ENCODE peak calls at places on chromosomes 6 and 20, in four cellular contexts. One of them, this sample, is unnamed.

GRCh38 chr6:156934054-156934424 is 156.9 kb downstream of the ARID1B start:
- DNase-seq in K562: no peak
- DNase-seq in HepG2: no peak
- DNase-seq in GM12878: no peak
- DNase-seq in this sample: no peak

GRCh38 chr6:38459291-38459690 is 180.4 kb downstream of the BTBD9 start:
- DNase-seq in K562: peak
- DNase-seq in HepG2: no peak
- DNase-seq in GM12878: no peak
- DNase-seq in this sample: no peak

GRCh38 chr6:36243562-36244212 is 26.2 kb upstream of the PNPLA1 start:
- DNase-seq in K562: no peak
- DNase-seq in HepG2: no peak
- DNase-seq in GM12878: no peak
- DNase-seq in this sample: no peak

GRCh38 chr20:36153754-36154695 is 515 bp upstream of the EPB41L1 start:
- DNase-seq in K562: peak
- DNase-seq in HepG2: peak
- DNase-seq in GM12878: no peak
- DNase-seq in this sample: peak

GRCh38 chr20:31569163-31570020 is 35.7 kb upstream of the ID1 start:
- DNase-seq in K562: peak
- DNase-seq in HepG2: peak
- DNase-seq in GM12878: no peak
- DNase-seq in this sample: peak

GRCh38 chr6:116363759-116364158 is 7.0 kb upstream of the DSE start:
- DNase-seq in K562: no peak
- DNase-seq in HepG2: no peak
- DNase-seq in GM12878: no peak
- DNase-seq in this sample: no peak

GRCh38 chr20:53033176-53033575 is 61.0 kb downstream of the TSHZ2 start:
- DNase-seq in K562: no peak
- DNase-seq in HepG2: no peak
- DNase-seq in GM12878: no peak
- DNase-seq in this sample: no peak

GRCh38 chr6:14450133-14451040 is 332.8 kb downstream of the CD83 start:
- DNase-seq in K562: peak
- DNase-seq in HepG2: no peak
- DNase-seq in GM12878: no peak
- DNase-seq in this sample: no peak

GRCh38 chr20:12982098-12982497 is 26.7 kb upstream of the SPTLC3 start:
- DNase-seq in K562: no peak
- DNase-seq in HepG2: no peak
- DNase-seq in GM12878: no peak
- DNase-seq in this sample: no peak

GRCh38 chr6:147930743-147931142 is 411.9 kb upstream of the SASH1 start:
- DNase-seq in K562: peak
- DNase-seq in HepG2: no peak
- DNase-seq in GM12878: no peak
- DNase-seq in this sample: no peak

GRCh38 chr20:42435230-42435629 is 754.5 kb downstream of the PTPRT start:
- DNase-seq in K562: no peak
- DNase-seq in HepG2: no peak
- DNase-seq in GM12878: peak
- DNase-seq in this sample: no peak

GRCh38 chr20:3902041-3902440 is 12.9 kb downstream of the PANK2 start:
- DNase-seq in K562: no peak
- DNase-seq in HepG2: no peak
- DNase-seq in GM12878: no peak
- DNase-seq in this sample: no peak

GRCh38 chr6:82818727-82819126 is 246.9 kb downstream of the UBE3D start:
- DNase-seq in K562: no peak
- DNase-seq in HepG2: no peak
- DNase-seq in GM12878: no peak
- DNase-seq in this sample: no peak

GRCh38 chr6:161429921-161430490 is 156.1 kb upstream of the AGPAT4 start:
- DNase-seq in K562: peak
- DNase-seq in HepG2: no peak
- DNase-seq in GM12878: no peak
- DNase-seq in this sample: no peak

GRCh38 chr6:16676978-16677377 is 84.3 kb downstream of the ATXN1 start:
- DNase-seq in K562: no peak
- DNase-seq in HepG2: peak
- DNase-seq in GM12878: no peak
- DNase-seq in this sample: no peak

GRCh38 chr20:32418376-32418775 is 60.2 kb downstream of the ASXL1 start:
- DNase-seq in K562: no peak
- DNase-seq in HepG2: no peak
- DNase-seq in GM12878: no peak
- DNase-seq in this sample: no peak

GRCh38 chr6:42453649-42454427 is 2.1 kb upstream of the TRERF1 start:
- DNase-seq in K562: peak
- DNase-seq in HepG2: no peak
- DNase-seq in GM12878: no peak
- DNase-seq in this sample: peak

GRCh38 chr20:50350510-50351249 is 159.5 kb upstream of the PTPN1 start:
- DNase-seq in K562: no peak
- DNase-seq in HepG2: no peak
- DNase-seq in GM12878: no peak
- DNase-seq in this sample: no peak

GRCh38 chr6:15897063-15897934 is 231.6 kb upstream of the MYLIP start:
- DNase-seq in K562: peak
- DNase-seq in HepG2: no peak
- DNase-seq in GM12878: no peak
- DNase-seq in this sample: no peak

GRCh38 chr20:23435675-23436539 is 3.6 kb upstream of the CSTL1 start:
- DNase-seq in K562: no peak
- DNase-seq in HepG2: peak
- DNase-seq in GM12878: no peak
- DNase-seq in this sample: no peak

GRCh38 chr6:53333439-53334408 is 15.0 kb downstream of the ELOVL5 start:
- DNase-seq in K562: no peak
- DNase-seq in HepG2: peak
- DNase-seq in GM12878: no peak
- DNase-seq in this sample: no peak

GRCh38 chr6:52301326-52301725 is 16.8 kb upstream of the MCM3 start:
- DNase-seq in K562: peak
- DNase-seq in HepG2: no peak
- DNase-seq in GM12878: no peak
- DNase-seq in this sample: no peak

GRCh38 chr6:145266432-145267075 is 468.8 kb downstream of the EPM2A start:
- DNase-seq in K562: no peak
- DNase-seq in HepG2: peak
- DNase-seq in GM12878: no peak
- DNase-seq in this sample: no peak

GRCh38 chr20:36435799-36436541 is 105.3 kb upstream of the MYL9 start:
- DNase-seq in K562: peak
- DNase-seq in HepG2: peak
- DNase-seq in GM12878: no peak
- DNase-seq in this sample: peak

GRCh38 chr6:125310994-125311649 is 9.4 kb upstream of the HDDC2 start:
- DNase-seq in K562: peak
- DNase-seq in HepG2: peak
- DNase-seq in GM12878: no peak
- DNase-seq in this sample: no peak

GRCh38 chr6:35568967-35569606 is 56.4 kb upstream of the TULP1 start:
- DNase-seq in K562: peak
- DNase-seq in HepG2: peak
- DNase-seq in GM12878: no peak
- DNase-seq in this sample: no peak

GRCh38 chr6:167650730-167651129 is 176.0 kb upstream of the AFDN start:
- DNase-seq in K562: no peak
- DNase-seq in HepG2: no peak
- DNase-seq in GM12878: no peak
- DNase-seq in this sample: no peak

GRCh38 chr6:151056230-151056907 is 183.4 kb upstream of the AKAP12 start:
- DNase-seq in K562: no peak
- DNase-seq in HepG2: peak
- DNase-seq in GM12878: no peak
- DNase-seq in this sample: no peak

GRCh38 chr6:168229368-168229752 is 90.2 kb downstream of the DACT2 start:
- DNase-seq in K562: no peak
- DNase-seq in HepG2: no peak
- DNase-seq in GM12878: no peak
- DNase-seq in this sample: no peak

GRCh38 chr6:14270925-14271791 is 153.6 kb downstream of the CD83 start:
- DNase-seq in K562: peak
- DNase-seq in HepG2: no peak
- DNase-seq in GM12878: no peak
- DNase-seq in this sample: no peak

GRCh38 chr6:115001726-115002436 is 659.1 kb upstream of the HS3ST5 start:
- DNase-seq in K562: no peak
- DNase-seq in HepG2: peak
- DNase-seq in GM12878: no peak
- DNase-seq in this sample: no peak

GRCh38 chr20:57715268-57715904 is 5.6 kb upstream of the PMEPA1 start:
- DNase-seq in K562: no peak
- DNase-seq in HepG2: no peak
- DNase-seq in GM12878: no peak
- DNase-seq in this sample: no peak

GRCh38 chr6:75098709-75099108 is 107.1 kb downstream of the COL12A1 start:
- DNase-seq in K562: no peak
- DNase-seq in HepG2: peak
- DNase-seq in GM12878: no peak
- DNase-seq in this sample: no peak

GRCh38 chr20:58747400-58747672 is 54.7 kb downstream of the NPEPL1 start:
- DNase-seq in K562: no peak
- DNase-seq in HepG2: no peak
- DNase-seq in GM12878: no peak
- DNase-seq in this sample: no peak

GRCh38 chr20:62837091-62837490 is 20.2 kb downstream of the COL9A3 start:
- DNase-seq in K562: no peak
- DNase-seq in HepG2: no peak
- DNase-seq in GM12878: no peak
- DNase-seq in this sample: no peak

GRCh38 chr6:56463443-56463842 is 179.2 kb downstream of the DST start:
- DNase-seq in K562: no peak
- DNase-seq in HepG2: no peak
- DNase-seq in GM12878: no peak
- DNase-seq in this sample: no peak

DNA sequence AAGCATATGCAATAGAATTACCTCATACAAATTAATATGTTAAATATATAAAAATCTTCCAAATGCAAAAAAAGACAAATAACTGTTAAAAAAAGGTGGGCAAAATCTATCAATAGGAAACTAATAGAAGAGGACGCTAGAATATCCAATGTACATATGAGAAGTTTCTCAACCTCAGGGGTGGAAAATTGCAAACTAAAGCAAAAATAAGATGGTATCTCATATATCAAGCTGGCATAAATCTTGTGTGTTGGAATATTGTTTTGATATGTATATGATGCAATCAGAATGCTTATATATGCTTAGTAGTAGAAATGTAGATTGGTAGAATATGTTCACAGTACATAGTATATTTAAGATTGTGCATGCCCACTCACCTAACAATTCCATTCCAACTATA is 395.0 kb upstream of the OPRM1 start:
- DNase-seq in K562: no peak
- DNase-seq in HepG2: no peak
- DNase-seq in GM12878: no peak
- DNase-seq in this sample: no peak
- TF ChIP-seq HDAC6 in K562: no peak
- TF ChIP-seq HDAC6 in HepG2: no peak
- TF ChIP-seq HDAC6 in GM12878: no peak
- TF ChIP-seq HDAC6 in this sample: no peak

DNA sequence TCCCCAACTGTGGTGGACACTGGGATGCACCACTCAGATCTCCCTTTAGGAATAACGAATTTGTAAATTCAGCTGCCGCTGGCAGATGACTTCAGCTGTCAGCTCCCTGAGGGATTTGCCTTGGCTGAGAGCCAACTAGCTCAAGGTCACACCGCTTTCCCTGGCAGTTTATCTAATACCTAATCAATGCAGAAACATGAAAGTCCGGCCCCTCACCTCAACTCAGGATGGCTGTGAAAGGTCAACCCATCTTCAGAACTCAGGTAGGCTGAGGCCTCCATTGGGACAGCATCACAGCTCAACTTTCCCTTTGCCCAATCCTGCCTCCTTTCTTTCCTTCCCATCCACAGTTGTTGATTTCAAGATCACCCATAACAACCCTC is 22.8 kb upstream of the SCGN start:
- DNase-seq in K562: no peak
- DNase-seq in HepG2: peak
- DNase-seq in GM12878: no peak
- DNase-seq in this sample: no peak
- TF ChIP-seq HDAC6 in K562: no peak
- TF ChIP-seq HDAC6 in HepG2: no peak
- TF ChIP-seq HDAC6 in GM12878: no peak
- TF ChIP-seq HDAC6 in this sample: no peak

GRCh38 chr6:166650047-166650446 is 23.0 kb upstream of the RPS6KA2 start:
- DNase-seq in K562: no peak
- DNase-seq in HepG2: no peak
- DNase-seq in GM12878: no peak
- DNase-seq in this sample: no peak
- TF ChIP-seq HDAC6 in K562: no peak
- TF ChIP-seq HDAC6 in HepG2: no peak
- TF ChIP-seq HDAC6 in GM12878: no peak
- TF ChIP-seq HDAC6 in this sample: no peak

GRCh38 chr6:158825951-158826306 is 6.8 kb upstream of the EZR start:
- DNase-seq in K562: peak
- DNase-seq in HepG2: no peak
- DNase-seq in GM12878: no peak
- DNase-seq in this sample: no peak
- TF ChIP-seq HDAC6 in K562: no peak
- TF ChIP-seq HDAC6 in HepG2: no peak
- TF ChIP-seq HDAC6 in GM12878: no peak
- TF ChIP-seq HDAC6 in this sample: no peak

GRCh38 chr20:15900443-15900842 is 672.8 kb downstream of the KIF16B start:
- DNase-seq in K562: no peak
- DNase-seq in HepG2: no peak
- DNase-seq in GM12878: no peak
- DNase-seq in this sample: no peak

GRCh38 chr20:15895126-15895525 is 678.1 kb downstream of the KIF16B start:
- DNase-seq in K562: no peak
- DNase-seq in HepG2: no peak
- DNase-seq in GM12878: no peak
- DNase-seq in this sample: no peak

GRCh38 chr20:15890358-15890982 is 682.8 kb downstream of the KIF16B start:
- DNase-seq in K562: no peak
- DNase-seq in HepG2: no peak
- DNase-seq in GM12878: no peak
- DNase-seq in this sample: no peak

GRCh38 chr20:15899972-15900371 is 673.3 kb downstream of the KIF16B start:
- DNase-seq in K562: no peak
- DNase-seq in HepG2: no peak
- DNase-seq in GM12878: no peak
- DNase-seq in this sample: no peak

GRCh38 chr20:15895560-15896084 is 677.6 kb downstream of the KIF16B start:
- DNase-seq in K562: no peak
- DNase-seq in HepG2: no peak
- DNase-seq in GM12878: peak
- DNase-seq in this sample: no peak
- TF ChIP-seq HDAC6 in K562: no peak
- TF ChIP-seq HDAC6 in HepG2: no peak
- TF ChIP-seq HDAC6 in GM12878: no peak
- TF ChIP-seq HDAC6 in this sample: no peak

GRCh38 chr20:17644451-17644850 is 37.6 kb downstream of the RRBP1 start:
- DNase-seq in K562: no peak
- DNase-seq in HepG2: no peak
- DNase-seq in GM12878: no peak
- DNase-seq in this sample: no peak
- TF ChIP-seq HDAC6 in K562: no peak
- TF ChIP-seq HDAC6 in HepG2: no peak
- TF ChIP-seq HDAC6 in GM12878: no peak
- TF ChIP-seq HDAC6 in this sample: no peak